ENCODE peak calls at places on chromosome 6, in four cellular contexts. M is brain microvascular endothelial cell, F is tibial artery, L is OCI-LY7. D is an unnamed sample.

GRCh38 chr6:88813045-88813444 is 150.4 kb downstream of the RNGTT start:
- DNase-seq in F (no peak), L (no peak), M (no peak), D (no peak)

GRCh38 chr6:169921227-169921626 is 169.8 kb downstream of the ERMARD start:
- DNase-seq in L (no peak), M (no peak), F (no peak), D (no peak)

GRCh38 chr6:80143312-80143960 is 37.0 kb downstream of the BCKDHB start:
- DNase-seq in L (no peak), F (peak), M (peak), D (peak)

GRCh38 chr6:15343490-15344185 is 97.8 kb downstream of the JARID2 start:
- DNase-seq in L (no peak), M (no peak), F (no peak), D (no peak)

GRCh38 chr6:139356924-139357323 is 17.5 kb downstream of the CITED2 start:
- DNase-seq in M (no peak), F (no peak), L (no peak), D (no peak)

GRCh38 chr6:33205172-33206026 is 944 bp downstream of the HSD17B8 start:
- DNase-seq in L (peak), M (no peak), F (peak), D (no peak)

GRCh38 chr6:26017567-26017966 is 55.0 kb downstream of the TRIM38 start:
- DNase-seq in M (peak), F (peak), L (peak), D (peak)

GRCh38 chr6:119243037-119243436 is 106.5 kb downstream of the MAN1A1 start:
- DNase-seq in L (no peak), F (no peak), M (no peak), D (no peak)

GRCh38 chr6:150118642-150119041 is 24.2 kb upstream of the PPP1R14C start:
- DNase-seq in L (no peak), F (no peak), M (no peak), D (no peak)

GRCh38 chr6:4920914-4921410 is 82.9 kb downstream of the RPP40 start:
- DNase-seq in L (no peak), M (no peak), F (no peak), D (no peak)

GRCh38 chr6:128250370-128251070 is 269.9 kb downstream of the PTPRK start:
- DNase-seq in L (no peak), M (no peak), F (no peak), D (no peak)

GRCh38 chr6:128249429-128249828 is 271.0 kb downstream of the PTPRK start:
- DNase-seq in F (no peak), M (no peak), L (no peak), D (no peak)

GRCh38 chr6:128244751-128245405 is 275.5 kb downstream of the PTPRK start:
- DNase-seq in M (peak), F (no peak), L (no peak), D (no peak)

GRCh38 chr6:128242765-128243403 is 277.5 kb downstream of the PTPRK start:
- DNase-seq in M (peak), L (no peak), F (no peak), D (peak)

GRCh38 chr6:128246472-128246871 is 273.9 kb downstream of the PTPRK start:
- DNase-seq in L (no peak), F (no peak), M (no peak), D (no peak)
- H3K4me3 ChIP-seq in L (no peak), F (no peak), M (no peak), D (no peak)

GRCh38 chr6:125153541-125154183 is at the start of gene TPD52L1:
- DNase-seq in F (peak), M (peak), L (peak), D (peak)
- H3K4me3 ChIP-seq in F (peak), M (peak), L (no peak), D (peak)

GRCh38 chr6:32190054-32190945 is at the start of gene PBX2:
- DNase-seq in M (peak), L (peak), F (peak), D (peak)

GRCh38 chr6:32189082-32189741 is 790 bp downstream of the PBX2 start:
- DNase-seq in L (no peak), F (peak), M (no peak), D (no peak)

GRCh38 chr6:32189742-32190053 is 304 bp downstream of the PBX2 start:
- DNase-seq in F (no peak), L (no peak), M (no peak), D (no peak)

GRCh38 chr6:32187009-32187709 is 2.8 kb downstream of the PBX2 start:
- DNase-seq in L (no peak), F (no peak), M (no peak), D (no peak)

DNA sequence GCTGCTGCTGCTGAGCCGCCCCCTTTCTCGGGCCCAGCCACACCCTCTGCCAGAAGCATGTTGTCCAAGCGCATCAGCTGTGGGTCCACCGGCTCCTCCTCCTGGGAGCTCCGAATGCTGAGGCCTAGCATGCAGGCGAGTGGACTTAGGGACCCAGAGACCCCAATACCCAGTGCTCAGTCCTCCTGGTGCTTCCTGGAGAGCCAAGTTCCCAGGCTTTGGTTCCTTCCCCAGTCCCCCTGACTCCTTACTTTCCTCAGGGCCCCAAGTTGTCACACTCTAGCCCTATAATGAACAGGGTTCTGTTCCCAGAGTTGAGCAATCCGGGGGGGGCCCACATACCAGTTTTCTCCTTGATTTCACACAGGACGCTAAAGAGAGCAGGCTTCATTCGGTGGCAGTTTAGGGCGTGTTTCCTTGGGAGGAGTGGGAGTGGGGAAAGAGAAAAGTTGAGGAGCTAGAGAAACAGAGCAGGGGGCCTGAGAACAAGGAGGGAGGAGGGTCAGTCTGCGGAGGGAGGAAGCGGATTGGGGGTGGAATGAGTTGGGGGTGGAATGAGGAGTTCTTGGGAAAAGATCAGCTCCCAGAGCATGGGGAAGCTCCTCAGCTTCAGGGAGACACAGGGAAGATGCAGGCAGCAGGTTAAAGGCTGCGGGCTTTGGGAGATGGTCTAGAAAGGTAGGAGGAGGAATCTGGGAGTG is 1.5 kb downstream of the PBX2 start:
- DNase-seq in F (peak), L (no peak), M (peak), D (peak)
- H3K4me3 ChIP-seq in F (peak), L (peak), M (peak), D (peak)

DNA sequence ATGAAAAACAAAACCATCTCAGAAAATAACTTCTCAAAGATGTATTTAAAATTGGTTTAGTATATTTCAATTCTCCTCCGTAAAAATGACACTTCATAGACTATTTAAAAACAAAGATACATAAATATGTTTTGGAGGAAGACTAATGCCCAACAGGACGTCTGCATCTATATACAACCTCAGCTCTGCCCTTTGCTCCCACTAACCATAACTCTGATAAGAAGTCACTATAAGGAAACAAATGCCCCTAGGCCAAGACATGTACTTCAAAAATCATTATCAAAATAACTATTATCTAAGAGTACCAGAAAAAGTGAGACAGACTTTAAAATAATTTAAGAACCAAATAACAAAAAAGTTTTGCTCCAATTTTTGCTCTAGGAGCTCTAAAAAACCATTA is 23.4 kb downstream of the PLAGL1 start:
- DNase-seq in M (no peak), F (no peak), L (no peak), D (no peak)
- H3K4me3 ChIP-seq in M (no peak), F (no peak), L (no peak), D (no peak)

DNA sequence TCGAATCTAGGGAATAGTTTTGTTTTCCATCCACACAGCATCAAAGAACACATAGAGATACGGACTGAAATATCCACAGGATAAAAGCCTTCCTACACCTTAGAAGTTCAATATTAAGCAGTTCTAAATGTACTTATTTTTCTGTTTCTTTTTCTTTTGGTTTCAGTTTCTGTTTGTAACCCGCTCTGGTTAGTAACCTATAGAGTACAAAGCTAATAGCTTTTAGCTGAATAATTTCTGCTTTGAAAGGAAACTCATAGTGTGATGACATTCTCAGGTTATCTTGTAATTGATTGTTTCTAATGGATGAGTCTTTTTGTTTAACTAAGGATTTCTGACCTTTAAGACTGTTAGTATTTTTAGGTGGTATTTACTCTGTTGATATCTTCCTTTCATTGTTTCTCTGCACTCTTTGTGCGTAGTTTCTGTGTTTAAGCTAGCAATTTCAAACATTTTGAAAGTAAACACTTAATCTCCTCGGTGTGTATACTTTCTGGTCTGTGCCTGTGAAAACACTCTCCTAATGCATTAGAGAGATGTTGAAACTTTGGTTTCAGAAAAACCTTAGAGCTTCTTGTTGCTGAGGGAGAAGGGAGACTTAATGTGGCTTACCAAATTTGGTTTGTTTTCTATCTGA is 385.5 kb downstream of the HDGFL1 start:
- DNase-seq in F (no peak), M (no peak), L (no peak), D (peak)
- H3K4me3 ChIP-seq in F (peak), M (no peak), L (no peak), D (peak)

GRCh38 chr6:49982046-49982445 is 12.6 kb upstream of the DEFB113 start:
- DNase-seq in M (no peak), F (no peak), L (no peak), D (no peak)

GRCh38 chr6:49980898-49981297 is 11.5 kb upstream of the DEFB113 start:
- DNase-seq in L (no peak), F (no peak), M (no peak), D (no peak)

GRCh38 chr6:49979584-49979983 is 10.2 kb upstream of the DEFB113 start:
- DNase-seq in F (no peak), L (no peak), M (no peak), D (no peak)

GRCh38 chr6:49978332-49979226 is 9.2 kb upstream of the DEFB113 start:
- DNase-seq in F (no peak), L (no peak), M (no peak), D (no peak)
- H3K4me3 ChIP-seq in F (no peak), L (no peak), M (no peak), D (no peak)

GRCh38 chr6:135753196-135753595 is 98.3 kb upstream of the PDE7B start:
- DNase-seq in F (no peak), L (no peak), M (no peak), D (no peak)
- H3K4me3 ChIP-seq in F (no peak), L (no peak), M (no peak), D (no peak)